ENCODE peak calls at places on chromosomes 4 and X, in six cellular contexts. Y is activated B cell treated with CpG ODN at 0.5 μM for 24 hours; Q is left cardiac atrium; L is heart left ventricle; R is activated CD8-positive, alpha-beta T cell treated with anti-CD3 and anti-CD28 coated beads for 36 hours; A is PC-3. M is an unnamed sample.

GRCh38 chrX:11758400-11759171 is 549 bp downstream of the MSL3 start:
- ATAC-seq in Q (peak), R (peak), L (peak), A (peak), Y (peak), M (peak)

GRCh38 chrX:104522386-104522785 is 43.6 kb upstream of the IL1RAPL2 start:
- ATAC-seq in A (no peak), R (no peak), Q (no peak), L (no peak), Y (no peak), M (no peak)

GRCh38 chr4:56698329-56698728 is 17.2 kb upstream of the HOPX start:
- ATAC-seq in A (no peak), Y (no peak), L (peak), R (no peak), Q (no peak), M (no peak)

GRCh38 chr4:141771889-141772830 is 135.8 kb downstream of the IL15 start:
- ATAC-seq in Q (no peak), R (no peak), A (peak), Y (no peak), L (no peak), M (no peak)

GRCh38 chrX:71095033-71095432 is 618 bp upstream of the FOXO4 start:
- ATAC-seq in L (no peak), Q (no peak), R (no peak), A (no peak), Y (no peak), M (no peak)

GRCh38 chr4:143617994-143618679 is 82.3 kb downstream of the FREM3 start:
- ATAC-seq in L (no peak), Q (no peak), A (no peak), Y (no peak), R (no peak), M (no peak)

GRCh38 chrX:23373129-23373804 is 38.6 kb downstream of the PTCHD1 start:
- ATAC-seq in A (peak), Y (no peak), R (no peak), Q (peak), L (peak), M (peak)

GRCh38 chrX:78658851-78659744 is at the start of gene RTL3:
- ATAC-seq in A (peak), R (no peak), L (peak), Y (no peak), Q (no peak), M (peak)

GRCh38 chrX:83593634-83594294 is 85.7 kb downstream of the POU3F4 start:
- ATAC-seq in A (no peak), R (no peak), Q (no peak), L (no peak), Y (no peak), M (no peak)

GRCh38 chrX:107773906-107774435 is 1.6 kb downstream of the TSC22D3 start:
- ATAC-seq in Q (no peak), A (no peak), Y (no peak), R (no peak), L (no peak), M (no peak)

GRCh38 chr4:166501941-166502382 is 628.9 kb downstream of the TLL1 start:
- ATAC-seq in Y (no peak), Q (no peak), R (peak), A (no peak), L (peak), M (no peak)

GRCh38 chr4:189840356-189840755 is 100.3 kb upstream of the FRG1 start:
- ATAC-seq in Y (no peak), A (no peak), Q (no peak), L (no peak), R (no peak), M (no peak)

GRCh38 chr4:39731908-39732307 is 34.0 kb downstream of the UBE2K start:
- ATAC-seq in R (no peak), L (no peak), A (no peak), Y (no peak), Q (no peak), M (no peak)